ENCODE peak calls at places on chromosomes 3 and 15, in four cellular contexts. E is H1, D is HepG2, X is GM12878. O is an unnamed sample. For H3K27me3, the result is how much of the 10 kb centered on the place peaks cover.

GRCh38 chr3:119492128-119492527 is 6.2 kb upstream of the TIMMDC1 start:
- DNase-seq in E (no peak), D (no peak), X (no peak), O (no peak)

GRCh38 chr3:126886217-126886616 is 96.7 kb upstream of the PLXNA1 start:
- DNase-seq in E (no peak), D (no peak), X (no peak), O (no peak)

GRCh38 chr3:8301977-8302589 is 199.5 kb upstream of the LMCD1 start:
- DNase-seq in E (no peak), D (peak), X (no peak), O (peak)

GRCh38 chr3:41652931-41653330 is 309.0 kb downstream of the ULK4 start:
- DNase-seq in E (no peak), D (no peak), X (no peak), O (no peak)

GRCh38 chr3:141454906-141455602 is 31.8 kb upstream of the RASA2 start:
- DNase-seq in E (no peak), D (peak), X (peak), O (peak)

GRCh38 chr3:155252535-155252934 is 40.9 kb downstream of the STRIT1 start:
- DNase-seq in E (no peak), D (no peak), X (no peak), O (no peak)

GRCh38 chr15:79849789-79850188 is 47.0 kb downstream of the MTHFS start:
- DNase-seq in E (peak), D (peak), X (no peak), O (peak)

GRCh38 chr3:181698263-181698944 is 13.3 kb upstream of the SOX2 start:
- DNase-seq in E (no peak), D (no peak), X (no peak), O (no peak)

GRCh38 chr3:9175421-9175820 is 74.0 kb downstream of the SRGAP3 start:
- DNase-seq in E (no peak), D (no peak), X (no peak), O (no peak)

GRCh38 chr15:71773206-71773859 is 37.0 kb upstream of the NR2E3 start:
- DNase-seq in E (no peak), D (no peak), X (no peak), O (no peak)

GRCh38 chr15:62824111-62824737 is 218.3 kb upstream of the TPM1 start:
- DNase-seq in E (no peak), D (no peak), X (no peak), O (no peak)

GRCh38 chr3:151123827-151124226 is 38.4 kb downstream of the MED12L start:
- DNase-seq in E (no peak), D (no peak), X (no peak), O (no peak)

GRCh38 chr15:63532307-63532744 is 27.9 kb downstream of the USP3 start:
- DNase-seq in E (no peak), D (no peak), X (no peak), O (no peak)

GRCh38 chr15:101035611-101036010 is 116.5 kb downstream of the LRRK1 start:
- DNase-seq in E (no peak), D (no peak), X (peak), O (no peak)

GRCh38 chr15:26449296-26449695 is 323.6 kb downstream of the GABRB3 start:
- DNase-seq in E (no peak), D (no peak), X (no peak), O (peak)

GRCh38 chr3:98434412-98434811 is 28.6 kb upstream of the OR5K1 start:
- DNase-seq in E (no peak), D (no peak), X (no peak), O (no peak)

GRCh38 chr3:72316501-72317279 is 531.6 kb downstream of the SHQ1 start:
- DNase-seq in E (no peak), D (no peak), X (no peak), O (no peak)

GRCh38 chr3:58588030-58588614 is 10.9 kb upstream of the FAM107A start:
- DNase-seq in E (peak), D (no peak), X (no peak), O (no peak)

GRCh38 chr15:51367322-51367976 is 26.0 kb downstream of the GLDN start:
- DNase-seq in E (no peak), D (no peak), X (no peak), O (no peak)

GRCh38 chr15:99503411-99503810 is 62.4 kb upstream of the MEF2A start:
- DNase-seq in E (no peak), D (no peak), X (no peak), O (no peak)

GRCh38 chr15:37096878-37097568 is 3.3 kb downstream of the MEIS2 start:
- DNase-seq in E (no peak), D (no peak), X (no peak), O (no peak)

GRCh38 chr15:55401786-55402246 is 6.3 kb downstream of the CCPG1 start:
- DNase-seq in E (no peak), D (no peak), X (no peak), O (no peak)

GRCh38 chr15:100847194-100847593 is 32.4 kb upstream of the ALDH1A3 start:
- DNase-seq in E (no peak), D (no peak), X (no peak), O (no peak)

GRCh38 chr3:42066516-42067181 is 24.5 kb upstream of the TRAK1 start:
- DNase-seq in E (no peak), D (peak), X (no peak), O (peak)

GRCh38 chr3:23888617-23889228 is 28.1 kb downstream of the NKIRAS1 start:
- DNase-seq in E (no peak), D (peak), X (no peak), O (no peak)

GRCh38 chr3:50627407-50628051 is 10.6 kb downstream of the MAPKAPK3 start:
- DNase-seq in E (no peak), D (no peak), X (no peak), O (no peak)

GRCh38 chr15:63090502-63091286 is 31.0 kb upstream of the LACTB start:
- DNase-seq in E (no peak), D (no peak), X (no peak), O (no peak)

GRCh38 chr3:157160652-157161480 is 919 bp upstream of the CCNL1 start:
- DNase-seq in E (no peak), D (peak), X (no peak), O (no peak)

GRCh38 chr3:25663324-25664065 is 1.2 kb downstream of the TOP2B start:
- DNase-seq in E (no peak), D (peak), X (no peak), O (peak)

GRCh38 chr3:151328298-151329036 is 882 bp downstream of the P2RY13 start:
- DNase-seq in E (no peak), D (no peak), X (no peak), O (no peak)

GRCh38 chr3:9111349-9112265 is 137.8 kb downstream of the SRGAP3 start:
- DNase-seq in E (peak), D (no peak), X (no peak), O (no peak)

GRCh38 chr3:157082305-157082981 is 77.5 kb downstream of the CCNL1 start:
- DNase-seq in E (no peak), D (no peak), X (no peak), O (no peak)

GRCh38 chr3:4981160-4981687 is 2.0 kb downstream of the BHLHE40 start:
- DNase-seq in E (no peak), D (no peak), X (no peak), O (no peak)

GRCh38 chr15:55289011-55289572 is 521 bp downstream of the RAB27A start:
- DNase-seq in E (peak), D (peak), X (no peak), O (no peak)

GRCh38 chr15:45448066-45448510 is 69.7 kb upstream of the GATM start:
- DNase-seq in E (no peak), D (no peak), X (no peak), O (no peak)
- H3K27me3 ChIP-seq in E (under half), D (half or more), X (under half), O (under half)

DNA sequence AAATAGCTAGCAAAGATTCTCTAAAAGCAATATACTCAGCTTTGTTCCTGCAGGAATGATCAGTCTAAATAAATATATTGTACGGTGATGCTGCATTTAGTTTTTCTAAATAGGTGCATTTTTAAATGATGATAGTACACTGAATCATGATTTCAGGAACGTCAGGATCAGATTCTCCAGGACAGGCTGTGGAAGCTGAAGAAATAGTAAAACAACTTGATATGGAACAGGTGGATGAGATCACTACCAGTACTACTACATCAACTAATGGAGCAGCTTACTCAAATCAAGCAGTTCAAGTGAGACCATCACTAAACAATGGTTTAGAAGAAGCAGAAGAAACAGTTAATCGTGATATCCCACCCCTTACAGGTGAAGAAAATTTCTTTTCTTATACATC is 46.3 kb upstream of the EIF3J start:
- DNase-seq in E (no peak), D (no peak), X (no peak), O (no peak)
- TF ChIP-seq SUZ12 in E (no peak), D (no peak), X (no peak), O (no peak)

GRCh38 chr15:87365221-87365620 is 891.3 kb downstream of the NTRK3 start:
- DNase-seq in E (no peak), D (no peak), X (no peak), O (no peak)
- TF ChIP-seq ZNF274 in E (no peak), D (no peak), X (no peak), O (no peak)

GRCh38 chr3:195013962-195014361 is 257.0 kb downstream of the XXYLT1 start:
- DNase-seq in E (no peak), D (no peak), X (no peak), O (no peak)
- H3K27me3 ChIP-seq in E (under half), D (half or more), X (under half), O (under half)

GRCh38 chr3:190258634-190259033 is 63.6 kb downstream of the CLDN1 start:
- DNase-seq in E (no peak), D (peak), X (no peak), O (no peak)
- TF ChIP-seq SUZ12 in E (no peak), D (no peak), X (no peak), O (no peak)

DNA sequence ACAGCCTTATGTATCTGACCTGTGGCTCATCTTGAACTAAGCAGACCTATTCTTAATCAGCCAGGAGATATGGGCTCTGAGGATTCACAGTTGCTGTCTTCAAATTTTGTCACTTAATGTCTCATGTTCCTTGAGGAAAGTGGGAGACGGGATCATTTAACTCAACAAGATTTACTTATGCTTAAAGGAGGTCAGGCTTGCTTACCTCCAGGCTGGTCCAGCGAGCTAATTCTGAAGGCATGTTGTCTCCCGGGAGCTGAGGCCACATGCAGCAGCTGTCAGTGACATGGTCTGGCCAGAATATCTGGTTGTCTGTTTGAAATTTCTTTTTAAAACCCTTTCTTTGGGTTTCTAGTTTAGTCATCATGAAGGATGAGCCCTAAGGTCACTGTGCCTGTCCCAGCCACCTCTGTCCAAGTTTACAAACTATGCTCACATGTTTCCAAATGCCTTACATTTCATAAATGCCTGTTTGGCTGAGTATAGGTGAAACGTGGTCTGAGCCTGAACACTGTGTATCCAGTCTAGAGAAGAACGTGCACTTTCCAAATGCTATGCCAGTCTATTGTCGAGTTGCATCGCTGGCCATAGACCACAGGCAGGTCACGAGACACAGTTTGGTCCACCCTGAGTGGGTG is 26.8 kb downstream of the LRTM1 start:
- DNase-seq in E (no peak), D (no peak), X (no peak), O (no peak)
- TF ChIP-seq ZNF274 in E (no peak), D (no peak), X (no peak), O (no peak)

GRCh38 chr3:43995078-43995928 is 246.4 kb upstream of the TOPAZ1 start:
- DNase-seq in E (peak), D (no peak), X (no peak), O (peak)
- H3K27me3 ChIP-seq in E (half or more), D (half or more), X (under half), O (half or more)

DNA sequence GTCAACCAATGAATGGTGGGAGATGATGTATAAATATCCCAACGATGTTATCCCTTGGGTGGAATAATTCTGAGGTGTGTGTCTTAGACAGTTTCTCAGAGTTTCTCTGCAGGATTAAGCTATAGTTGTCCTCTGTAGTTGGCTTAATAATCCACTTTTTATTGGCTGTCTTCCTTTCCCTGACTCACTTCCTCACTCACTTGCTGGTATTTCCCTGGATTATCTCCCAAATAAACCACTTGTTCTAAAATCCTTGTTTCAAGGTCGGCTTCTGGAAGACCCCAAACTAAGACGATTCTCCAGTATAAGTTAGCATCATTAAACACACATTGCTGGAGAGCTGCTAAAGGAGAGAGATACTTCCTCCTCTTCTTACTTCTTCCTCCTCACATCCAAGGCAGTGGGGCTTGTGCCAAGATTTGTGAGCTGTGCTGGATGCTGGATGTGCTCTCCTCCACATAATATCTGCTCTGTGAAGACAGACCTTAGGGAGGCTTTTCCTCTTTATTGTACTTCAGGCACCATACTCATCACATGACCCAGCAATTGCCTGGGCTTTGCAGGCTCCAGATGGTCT is 22.5 kb upstream of the ROPN1 start:
- DNase-seq in E (no peak), D (no peak), X (no peak), O (no peak)
- TF ChIP-seq SUZ12 in E (no peak), D (no peak), X (no peak), O (no peak)

DNA sequence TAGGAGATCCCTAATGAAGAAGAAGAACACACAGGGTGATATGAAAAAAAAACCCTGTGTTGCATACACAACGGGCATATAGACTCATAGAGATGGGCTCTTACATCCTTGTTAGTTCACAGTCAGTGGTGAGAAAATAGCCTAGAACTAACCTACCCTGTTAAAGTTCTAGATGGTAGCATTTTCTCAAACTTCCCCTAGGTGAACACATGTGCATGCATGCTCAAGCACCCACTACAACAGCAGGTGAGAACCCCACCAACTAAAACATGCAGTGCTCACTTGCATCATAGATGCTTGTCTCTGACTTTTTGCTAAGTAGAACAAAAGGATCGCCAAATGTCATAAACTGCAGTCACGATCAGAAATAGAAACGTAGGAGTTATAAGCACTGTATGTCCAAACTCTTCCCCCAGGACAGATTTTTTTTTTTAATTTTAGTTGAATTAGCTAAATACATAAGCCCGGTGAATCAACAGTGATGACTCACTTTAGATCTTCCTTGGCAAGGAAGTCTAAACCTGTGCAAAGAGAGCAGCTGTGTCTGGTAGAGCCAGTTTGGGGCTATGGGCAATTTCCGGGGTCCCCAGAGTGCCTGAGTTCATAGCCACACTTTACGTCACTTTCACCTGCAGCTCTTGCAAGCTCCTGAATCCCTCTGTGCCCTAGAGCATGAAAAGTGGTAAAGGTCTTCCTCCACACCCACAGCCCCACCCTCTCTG is 96.2 kb upstream of the SEMA6D start:
- DNase-seq in E (no peak), D (no peak), X (no peak), O (no peak)
- TF ChIP-seq ZNF274 in E (no peak), D (no peak), X (no peak), O (no peak)